ENCODE peak calls at places on chromosomes 16 and 17, in four cellular contexts. N, O, H and W are unnamed samples.

GRCh38 chr17:1532836-1533602 is 16.6 kb upstream of the INPP5K start:
- DNase-seq in N (no peak), O (no peak), H (no peak), W (no peak)

GRCh38 chr17:15490634-15491261 is 23.3 kb upstream of the CDRT4 start:
- DNase-seq in N (peak), O (peak), H (no peak), W (peak)

GRCh38 chr17:1640329-1641064 is 5.0 kb downstream of the SCARF1 start:
- DNase-seq in N (no peak), O (no peak), H (no peak), W (peak)

GRCh38 chr17:46771601-46772012 is 46.9 kb downstream of the WNT3 start:
- DNase-seq in N (peak), O (no peak), H (no peak), W (peak)

GRCh38 chr17:39170051-39170450 is 4.1 kb upstream of the ARL5C start:
- DNase-seq in N (no peak), O (no peak), H (no peak), W (peak)

GRCh38 chr17:35051579-35052239 is 11.8 kb downstream of the RFFL start:
- DNase-seq in N (no peak), O (peak), H (no peak), W (no peak)

GRCh38 chr17:1241904-1242303 is 28.3 kb upstream of the BHLHA9 start:
- DNase-seq in N (no peak), O (peak), H (no peak), W (peak)

GRCh38 chr16:86945166-86945900 is 367.0 kb downstream of the FOXL1 start:
- DNase-seq in N (no peak), O (no peak), H (no peak), W (peak)

GRCh38 chr16:58098207-58099096 is 30.7 kb downstream of the CFAP20 start:
- DNase-seq in N (no peak), O (peak), H (no peak), W (peak)

GRCh38 chr17:787641-788221 is 5.6 kb downstream of the MRM3 start:
- DNase-seq in N (no peak), O (no peak), H (no peak), W (no peak)

GRCh38 chr16:72895951-72896350 is 152.0 kb downstream of the ZFHX3 start:
- DNase-seq in N (no peak), O (no peak), H (no peak), W (no peak)

GRCh38 chr17:7650509-7651096 is at the start of gene ATP1B2:
- DNase-seq in N (peak), O (no peak), H (no peak), W (peak)

GRCh38 chr16:642189-643049 is 791 bp downstream of the MCRIP2 start:
- DNase-seq in N (no peak), O (no peak), H (peak), W (peak)

GRCh38 chr17:50905460-50905803 is 39.3 kb upstream of the TOB1 start:
- DNase-seq in N (no peak), O (no peak), H (peak), W (no peak)

GRCh38 chr17:75849304-75849695 is 5.1 kb upstream of the UNC13D start:
- DNase-seq in N (no peak), O (no peak), H (no peak), W (peak)

GRCh38 chr16:53817117-53817516 is 113.2 kb downstream of the FTO start:
- DNase-seq in N (no peak), O (peak), H (no peak), W (no peak)

GRCh38 chr16:82730901-82731300 is 104.1 kb downstream of the CDH13 start:
- DNase-seq in N (no peak), O (no peak), H (no peak), W (no peak)

GRCh38 chr17:55642741-55643140 is 79.9 kb downstream of the TMEM100 start:
- DNase-seq in N (no peak), O (no peak), H (no peak), W (no peak)

GRCh38 chr16:57803413-57803990 is 1.2 kb upstream of the KIFC3 start:
- DNase-seq in N (no peak), O (no peak), H (no peak), W (no peak)

GRCh38 chr17:32487460-32488176 is 825 bp downstream of the CDK5R1 start:
- DNase-seq in N (peak), O (peak), H (no peak), W (peak)

GRCh38 chr17:4648741-4649140 is 7.3 kb upstream of the ALOX15 start:
- DNase-seq in N (no peak), O (no peak), H (no peak), W (no peak)

GRCh38 chr16:81107506-81107905 is 11.3 kb upstream of the GCSH start:
- DNase-seq in N (no peak), O (no peak), H (no peak), W (no peak)

GRCh38 chr17:13362341-13363122 is 239.2 kb downstream of the HS3ST3A1 start:
- DNase-seq in N (no peak), O (peak), H (no peak), W (peak)

GRCh38 chr16:4556580-4556979 is 440 bp downstream of the C16orf96 start:
- DNase-seq in N (no peak), O (no peak), H (no peak), W (peak)

GRCh38 chr16:3157229-3158013 is 22.6 kb downstream of the ZNF213 start:
- DNase-seq in N (peak), O (peak), H (peak), W (peak)

GRCh38 chr17:82083009-82083408 is 15.0 kb downstream of the FASN start:
- DNase-seq in N (no peak), O (no peak), H (no peak), W (no peak)

GRCh38 chr17:81576621-81577277 is 24.6 kb upstream of the FAAP100 start:
- DNase-seq in N (no peak), O (peak), H (peak), W (peak)

GRCh38 chr16:974606-975312 is 4.0 kb upstream of the LMF1 start:
- DNase-seq in N (no peak), O (no peak), H (no peak), W (no peak)

GRCh38 chr16:89996178-89996489 is 23.1 kb downstream of the DBNDD1 start:
- DNase-seq in N (no peak), O (no peak), H (no peak), W (no peak)

GRCh38 chr16:23296994-23297393 is 5.1 kb upstream of the SCNN1B start:
- DNase-seq in N (no peak), O (no peak), H (peak), W (no peak)

GRCh38 chr17:72136692-72137550 is 16.1 kb downstream of the SOX9 start:
- DNase-seq in N (no peak), O (peak), H (peak), W (no peak)

GRCh38 chr17:50273654-50274040 is 619 bp upstream of the TMEM92 start:
- DNase-seq in N (no peak), O (no peak), H (no peak), W (no peak)

GRCh38 chr16:52469775-52470174 is 77.2 kb downstream of the TOX3 start:
- DNase-seq in N (no peak), O (peak), H (no peak), W (no peak)

GRCh38 chr16:24729967-24730815 is 740 bp downstream of the TNRC6A start:
- DNase-seq in N (peak), O (no peak), H (no peak), W (peak)

GRCh38 chr16:77408607-77409006 is 26.2 kb downstream of the ADAMTS18 start:
- DNase-seq in N (no peak), O (no peak), H (no peak), W (no peak)

GRCh38 chr16:88298166-88298881 is 84.4 kb upstream of the ZNF469 start:
- DNase-seq in N (no peak), O (peak), H (no peak), W (peak)
- H2AFZ ChIP-seq in N (no peak), O (no peak), H (no peak), W (peak)

DNA sequence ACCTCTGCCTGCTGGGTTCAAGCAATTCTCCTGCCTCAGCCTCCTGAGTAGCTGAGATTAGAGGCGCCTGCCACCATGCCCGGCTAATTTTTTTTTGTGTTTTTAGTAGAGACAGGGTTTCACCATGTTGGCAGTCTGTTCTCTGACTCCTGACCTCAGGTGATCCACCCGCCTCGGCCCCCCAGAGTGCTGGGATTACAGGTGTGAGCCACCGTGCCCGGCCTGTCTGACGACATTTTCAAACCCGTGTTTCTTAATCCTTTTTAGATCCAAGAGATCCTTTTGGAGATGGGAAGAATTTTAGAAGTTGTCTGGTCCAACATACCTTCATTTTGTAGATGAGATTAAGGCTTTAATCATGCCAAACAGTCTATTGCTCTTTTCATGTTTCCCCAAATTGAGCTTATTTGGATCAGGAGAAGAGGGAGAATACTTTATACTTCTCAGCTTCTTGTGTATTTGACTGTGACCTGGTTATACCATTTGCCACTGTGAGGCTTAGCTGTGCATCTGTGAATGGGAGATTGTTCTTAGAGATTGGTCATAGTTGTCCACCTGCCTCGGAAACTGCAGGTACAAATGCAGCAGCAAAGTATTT is 25.8 kb downstream of the USP10 start:
- DNase-seq in N (no peak), O (no peak), H (peak), W (no peak)
- H3K4me2 ChIP-seq in N (no peak), O (no peak), H (peak), W (no peak)

GRCh38 chr17:48646183-48647102 is 20.3 kb upstream of the HOXB9 start:
- DNase-seq in N (no peak), O (no peak), H (no peak), W (peak)
- H2AFZ ChIP-seq in N (peak), O (no peak), H (no peak), W (no peak)

DNA sequence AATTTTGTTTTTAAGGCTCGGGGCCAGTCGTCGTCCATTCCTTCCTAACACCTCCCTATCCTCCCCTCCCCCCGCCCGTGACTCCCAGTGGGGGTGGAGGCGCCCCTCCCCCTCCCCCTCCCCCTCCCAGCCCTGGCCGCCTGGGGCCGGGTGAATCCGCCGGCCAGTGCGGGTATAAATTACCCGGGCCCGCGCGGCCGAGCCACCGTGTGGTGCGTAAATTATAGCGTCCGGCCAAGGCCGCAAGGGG is 2.0 kb upstream of the GSE1 start:
- DNase-seq in N (no peak), O (no peak), H (no peak), W (peak)
- H3K4me2 ChIP-seq in N (peak), O (peak), H (peak), W (peak)

GRCh38 chr17:10843806-10844205 is 5.9 kb upstream of the PIRT start:
- DNase-seq in N (no peak), O (no peak), H (no peak), W (no peak)
- H2AFZ ChIP-seq in N (peak), O (peak), H (no peak), W (no peak)

DNA sequence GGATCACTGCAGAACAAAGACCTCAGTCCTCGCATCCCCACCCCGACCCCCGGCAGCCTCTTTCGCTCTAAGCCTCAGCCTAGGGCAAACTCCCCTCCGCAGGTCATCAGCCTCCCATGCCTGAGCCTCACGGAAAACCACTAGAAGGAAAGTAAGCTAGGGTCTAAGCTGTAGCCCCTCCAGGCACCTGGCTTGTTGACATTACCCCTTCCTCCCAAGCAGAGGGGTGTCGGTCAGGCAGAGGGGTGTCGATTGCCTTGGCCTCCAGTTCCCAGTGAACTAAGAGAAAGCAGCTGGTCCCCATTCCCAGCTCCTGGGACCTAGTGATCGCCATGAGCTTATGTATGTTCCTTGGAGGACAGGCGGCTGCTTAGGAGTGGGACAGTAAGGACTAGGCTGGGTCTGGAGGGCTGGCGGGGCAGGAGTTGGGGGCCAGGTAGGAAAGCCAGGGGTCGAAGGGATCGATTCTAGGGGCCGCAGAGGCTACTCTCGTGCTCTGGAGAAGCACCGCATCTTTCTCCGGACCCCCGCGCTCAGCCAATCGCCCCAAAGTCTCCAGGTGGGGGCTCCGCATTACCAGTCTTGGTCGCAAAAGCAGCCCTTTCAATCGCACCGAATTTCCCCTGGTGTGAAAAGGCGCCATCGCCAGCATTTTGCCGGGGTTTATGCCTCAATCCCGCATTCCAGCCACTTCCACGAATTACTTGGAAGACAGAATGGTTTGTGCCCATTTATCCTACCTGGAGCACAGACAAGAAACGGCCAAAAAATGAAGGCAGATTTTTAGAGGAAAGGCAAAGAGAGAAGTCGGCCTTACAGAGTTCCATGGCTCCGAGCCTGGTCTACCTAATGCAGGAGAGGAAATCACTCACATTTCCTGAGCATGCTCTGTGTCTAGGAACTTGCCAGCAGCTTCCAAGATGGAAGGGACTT is 21.3 kb upstream of the HOXB13 start:
- DNase-seq in N (no peak), O (no peak), H (no peak), W (peak)
- H3K4me2 ChIP-seq in N (no peak), O (no peak), H (no peak), W (no peak)

DNA sequence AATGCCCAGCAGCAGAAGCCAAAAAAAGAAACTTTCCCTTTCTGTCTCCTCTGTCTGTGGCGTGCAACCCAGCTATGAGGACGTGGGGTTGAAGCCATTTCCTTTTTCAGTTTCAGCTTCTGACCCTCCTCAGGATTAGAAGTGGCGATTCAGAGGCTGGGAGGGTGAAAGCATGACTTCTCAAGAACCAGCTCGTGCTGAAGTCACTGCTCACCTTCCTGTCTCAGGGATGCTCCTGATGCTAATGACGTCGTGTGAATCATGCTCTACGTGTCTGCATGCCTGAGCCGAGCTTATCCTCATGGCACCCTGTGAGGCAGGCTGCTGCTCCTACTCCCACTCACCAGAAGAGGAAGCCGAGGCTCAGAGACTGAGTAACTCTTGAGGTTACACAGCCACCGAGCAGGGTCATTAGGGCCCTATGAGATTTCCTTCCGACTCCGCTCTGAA is 5.7 kb upstream of the LPO start:
- DNase-seq in N (no peak), O (peak), H (no peak), W (peak)
- H2AFZ ChIP-seq in N (peak), O (peak), H (no peak), W (peak)

GRCh38 chr16:66447491-66447890 is 20.4 kb downstream of the BEAN1 start:
- DNase-seq in N (no peak), O (no peak), H (no peak), W (no peak)
- H3K4me2 ChIP-seq in N (no peak), O (no peak), H (no peak), W (no peak)

DNA sequence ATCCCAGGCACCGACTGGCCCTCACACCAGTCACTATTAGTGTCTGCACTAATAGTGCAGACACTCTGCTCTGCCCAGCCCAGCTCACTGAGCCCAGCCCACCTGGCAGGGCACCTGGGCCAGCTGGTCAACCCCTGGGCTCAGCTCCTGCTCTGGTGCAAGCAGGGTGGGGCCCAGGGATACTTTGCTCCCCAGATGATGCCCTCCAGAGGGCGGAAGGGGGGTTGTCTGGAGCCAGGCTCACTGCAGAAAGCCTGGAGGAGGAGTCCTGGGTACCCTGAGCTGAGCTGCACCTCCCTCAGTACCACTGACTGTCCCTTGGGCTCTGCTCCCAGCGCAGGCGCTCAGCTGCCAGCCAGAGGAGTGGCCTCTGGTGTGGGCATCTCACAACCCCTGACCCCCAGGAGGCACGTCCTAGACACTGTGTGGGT is 14.5 kb downstream of the RAB11FIP4 start:
- DNase-seq in N (no peak), O (no peak), H (no peak), W (no peak)
- H2AFZ ChIP-seq in N (no peak), O (no peak), H (no peak), W (no peak)